ENCODE peak calls at places on chromosomes 7 and 10, in four cellular contexts. A is Karpas-422, N is ovary, H is testis. L is an unnamed sample.

GRCh38 chr10:3136763-3137611 is 35.6 kb downstream of the PITRM1 start:
- DNase-seq in A (no peak), N (peak; percentile 54), H (peak; percentile 53), L (no peak)

GRCh38 chr7:66837007-66837406 is 84.0 kb upstream of the TMEM248 start:
- DNase-seq in A (peak; percentile 86), N (no peak), H (peak; percentile 50), L (no peak)

GRCh38 chr10:122507661-122508060 is 46.3 kb downstream of the HTRA1 start:
- DNase-seq in A (no peak), N (no peak), H (no peak), L (no peak)

GRCh38 chr7:74709880-74710671 is 52.6 kb downstream of the GTF2I start:
- DNase-seq in A (peak; percentile 59), N (no peak), H (no peak), L (no peak)

GRCh38 chr10:63547628-63548356 is 26.6 kb downstream of the REEP3 start:
- DNase-seq in A (no peak), N (no peak), H (no peak), L (no peak)

GRCh38 chr7:77426052-77426404 is 9.9 kb upstream of the GSAP start:
- DNase-seq in A (no peak), N (no peak), H (no peak), L (no peak)

GRCh38 chr10:52961298-52961697 is 188.7 kb upstream of the MBL2 start:
- DNase-seq in A (no peak), N (no peak), H (no peak), L (no peak)

GRCh38 chr10:89163265-89163995 is 43.7 kb downstream of the CH25H start:
- DNase-seq in A (no peak), N (no peak), H (peak; percentile 23), L (peak; percentile 20)

GRCh38 chr7:71409550-71410157 is 277.7 kb downstream of the GALNT17 start:
- DNase-seq in A (peak; percentile 4), N (no peak), H (no peak), L (no peak)

GRCh38 chr10:97018251-97019212 is 167.2 kb downstream of the SLIT1 start:
- DNase-seq in A (no peak), N (no peak), H (no peak), L (no peak)

GRCh38 chr7:15199482-15199881 is 296.9 kb upstream of the DGKB start:
- DNase-seq in A (no peak), N (no peak), H (no peak), L (no peak)

GRCh38 chr10:130300608-130301025 is 164.4 kb downstream of the GLRX3 start:
- DNase-seq in A (no peak), N (peak; percentile 6), H (peak; percentile 74), L (peak; percentile 15)

GRCh38 chr10:12051241-12051640 is 8.6 kb upstream of the UPF2 start:
- DNase-seq in A (peak; percentile 43), N (no peak), H (no peak), L (no peak)

GRCh38 chr10:15349133-15349532 is 22.0 kb downstream of the FAM171A1 start:
- DNase-seq in A (no peak), N (no peak), H (no peak), L (no peak)

GRCh38 chr7:106282852-106283251 is 1.9 kb downstream of the NAMPT start:
- DNase-seq in A (no peak), N (no peak), H (no peak), L (no peak)

GRCh38 chr7:22153427-22154106 is 203.4 kb downstream of the RAPGEF5 start:
- DNase-seq in A (no peak), N (no peak), H (no peak), L (no peak)

GRCh38 chr10:74542077-74542476 is 284.3 kb upstream of the KAT6B start:
- DNase-seq in A (no peak), N (peak; percentile 41), H (no peak), L (peak; percentile 49)

DNA sequence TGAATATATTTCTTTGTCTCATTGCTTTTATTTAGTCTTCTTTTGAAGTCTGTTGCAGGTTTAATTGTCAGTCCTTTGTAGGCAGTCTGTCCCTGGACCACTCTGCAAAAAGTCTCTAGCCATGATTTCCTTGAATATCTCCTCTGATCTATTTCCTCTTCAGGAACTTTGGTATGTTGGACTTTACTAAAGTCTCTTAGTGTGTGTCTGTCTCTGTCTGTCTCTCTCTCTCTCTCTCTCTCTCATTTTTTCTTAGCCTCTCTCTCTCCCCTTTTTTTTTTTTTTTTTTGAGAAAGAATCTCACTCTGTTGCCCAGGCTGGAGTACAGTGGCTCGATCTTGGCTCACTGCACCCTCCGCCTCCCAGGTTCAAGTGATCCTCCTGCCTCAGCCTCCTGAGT is 57.5 kb downstream of the ADD3 start:
- DNase-seq in A (no peak), N (no peak), H (no peak), L (no peak)
- H3K4me1 ChIP-seq in A (peaks cover 9% of the 10 kb centered on the region), N (peaks cover 2% of the 10 kb centered on the region), H (no peaks in the 10 kb centered on the region), L (peaks cover 3% of the 10 kb centered on the region)

DNA sequence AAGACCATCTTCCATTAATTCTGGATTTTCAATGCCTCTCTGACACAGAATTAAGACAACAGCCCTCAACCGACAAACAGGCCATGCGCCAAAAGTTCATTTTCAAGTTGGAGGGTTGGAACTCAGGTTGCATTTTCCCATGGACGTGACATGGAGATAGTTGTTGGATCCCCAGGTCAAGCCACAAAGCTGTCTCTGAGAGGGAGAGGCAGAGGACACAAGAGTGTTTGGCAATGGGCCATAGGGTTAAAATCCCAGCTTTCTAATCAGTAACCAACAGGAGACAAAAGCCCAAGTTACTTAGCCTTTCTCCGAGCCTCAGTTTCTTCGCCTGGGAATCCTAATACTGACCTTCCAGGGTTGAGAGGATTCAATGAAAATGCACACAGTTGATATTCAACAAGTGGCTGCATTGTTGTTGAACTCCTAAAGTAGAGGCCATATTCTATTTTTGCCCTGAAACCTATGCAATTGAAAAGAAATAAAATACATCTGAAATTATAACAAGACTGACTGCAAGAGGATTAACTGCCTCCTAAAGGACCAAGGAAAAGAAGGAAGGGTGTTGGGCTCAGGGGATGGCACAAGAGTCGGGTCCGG is 44.3 kb downstream of the SORBS1 start:
- DNase-seq in A (no peak), N (no peak), H (no peak), L (no peak)
- H3K4me1 ChIP-seq in A (peaks cover 10% of the 10 kb centered on the region), N (peaks cover 7% of the 10 kb centered on the region), H (peaks cover 20% of the 10 kb centered on the region), L (peaks cover 12% of the 10 kb centered on the region)

DNA sequence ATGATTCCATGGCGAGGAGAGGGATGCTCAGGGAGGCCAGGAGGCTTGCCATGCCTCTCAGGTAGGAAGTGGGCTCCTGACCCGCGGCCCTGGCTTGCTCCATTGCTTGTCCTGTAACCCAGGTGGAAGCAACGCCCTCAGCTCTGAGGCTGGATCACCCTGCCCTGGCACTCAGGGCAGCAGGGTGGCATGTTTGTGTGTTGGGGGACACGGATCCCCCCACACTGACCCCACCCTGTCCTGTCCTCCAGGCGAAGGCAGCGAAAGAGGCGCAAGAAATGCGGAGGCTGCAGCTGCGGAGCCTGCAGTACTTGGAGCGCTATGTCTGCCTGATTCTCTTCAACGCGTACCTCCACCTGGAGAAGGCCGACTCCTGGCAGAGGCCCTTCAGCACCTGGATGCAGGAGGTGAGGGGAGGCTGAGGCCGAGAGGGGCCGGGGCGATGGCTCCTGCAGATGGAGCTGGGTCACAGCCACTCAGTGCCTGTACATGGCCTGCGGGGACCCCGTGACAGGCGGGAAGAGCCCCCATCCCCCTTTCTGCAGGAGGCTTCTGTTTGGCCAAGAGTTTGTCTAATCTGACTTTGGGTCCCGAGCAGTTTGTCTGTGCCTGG is 38.3 kb downstream of the PRF1 start:
- DNase-seq in A (no peak), N (no peak), H (no peak), L (no peak)
- H3K4me1 ChIP-seq in A (no peaks in the 10 kb centered on the region), N (peaks cover 3% of the 10 kb centered on the region), H (peaks cover 10% of the 10 kb centered on the region), L (no peaks in the 10 kb centered on the region)

DNA sequence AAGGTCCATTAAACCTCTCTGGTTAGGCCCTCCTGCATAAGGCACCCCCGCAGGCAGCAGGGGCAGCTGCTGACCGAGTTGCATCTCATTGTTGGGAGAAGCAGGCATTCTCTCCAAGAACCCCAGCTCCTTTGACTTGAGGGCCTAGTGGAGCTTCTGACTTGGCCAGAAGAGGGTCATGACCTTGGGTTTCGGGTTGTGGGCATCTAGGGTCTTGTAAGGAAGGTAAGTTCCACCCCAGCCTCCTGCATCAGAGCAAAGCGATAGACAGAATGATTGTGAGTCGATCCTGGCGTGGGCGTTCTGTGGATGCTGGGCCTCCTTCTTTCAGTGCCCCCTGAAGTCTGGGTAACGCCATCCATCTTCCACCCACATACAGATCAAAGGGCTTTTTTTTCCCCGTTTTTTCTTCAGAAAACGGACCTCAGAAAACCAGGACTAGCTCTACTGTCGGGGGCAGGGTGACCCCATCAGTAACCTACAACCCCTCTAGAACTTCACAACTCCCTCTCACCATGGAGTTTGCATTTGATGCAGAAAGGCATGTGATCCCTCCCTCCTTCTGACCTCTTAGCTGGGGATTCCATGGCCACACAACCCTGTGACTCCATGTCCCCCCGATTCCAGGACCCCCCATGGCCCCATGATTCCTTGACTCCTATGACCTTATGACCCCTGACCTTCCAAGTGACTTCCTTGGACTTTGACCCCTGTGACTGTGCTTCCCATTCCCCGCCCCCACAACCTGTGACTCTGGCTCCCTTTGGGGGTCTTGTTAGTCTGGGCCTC is 3.0 kb downstream of the SEMA4G start:
- DNase-seq in A (no peak), N (no peak), H (peak; percentile 6), L (no peak)
- H3K4me1 ChIP-seq in A (peaks cover 11% of the 10 kb centered on the region), N (peaks cover 8% of the 10 kb centered on the region), H (peaks cover 21% of the 10 kb centered on the region), L (peaks cover 7% of the 10 kb centered on the region)

DNA sequence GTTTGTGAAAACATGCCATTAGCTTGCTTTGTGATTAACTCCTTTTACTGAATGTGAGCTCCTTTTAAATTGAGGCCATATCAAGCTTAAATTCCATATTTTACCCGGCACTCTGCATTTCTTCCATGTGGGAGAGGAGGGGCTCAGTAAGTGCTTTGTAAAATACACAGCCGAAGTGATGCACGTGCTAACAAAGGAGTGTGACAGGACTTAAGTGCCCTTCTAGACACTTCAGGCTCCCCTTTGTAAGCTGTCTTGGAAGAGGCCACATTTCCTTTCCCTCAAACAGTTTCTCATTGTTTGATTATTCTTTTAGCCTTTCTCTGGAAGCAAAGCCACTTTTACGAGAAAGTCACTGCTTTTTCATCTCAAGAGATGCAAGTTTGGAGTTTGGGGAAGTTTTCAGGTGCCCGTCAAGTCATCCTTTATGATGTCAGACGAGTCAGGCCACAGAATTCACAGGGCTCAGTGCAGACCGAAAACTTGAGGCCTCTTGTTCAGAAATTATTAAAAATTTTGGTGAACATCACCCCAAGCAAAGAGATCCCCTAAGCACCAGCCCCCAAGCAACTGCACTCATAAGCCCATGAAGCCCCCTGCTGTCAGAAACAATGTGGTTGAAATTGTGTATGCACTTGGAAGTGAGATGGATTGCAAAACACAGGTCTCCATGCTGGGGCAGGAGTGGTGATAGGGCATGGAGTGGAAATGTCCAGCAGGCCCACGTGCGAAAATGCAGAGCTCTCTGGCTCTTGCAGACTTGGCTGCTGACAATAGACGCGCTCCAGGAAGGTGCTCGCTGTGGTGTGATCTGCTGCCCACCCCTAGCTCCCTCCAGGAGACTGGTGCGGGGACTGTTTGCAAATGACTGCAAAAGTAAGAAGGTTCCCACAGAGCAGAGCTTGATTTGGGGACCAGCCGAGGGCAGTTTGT is 11.5 kb downstream of the IKZF1 start:
- DNase-seq in A (peak; percentile 63), N (no peak), H (no peak), L (no peak)
- H3K4me1 ChIP-seq in A (peaks cover 98% of the 10 kb centered on the region), N (no peaks in the 10 kb centered on the region), H (no peaks in the 10 kb centered on the region), L (no peaks in the 10 kb centered on the region)